ENCODE peak calls at places on chromosome 12, in five cellular contexts. O is NB4, W is keratinocyte, L is Calu3, S is AG09309. H is an unnamed sample.
A peak's percentile ranks its signal among the peaks of the same experiment; 100 is the strongest.

GRCh38 chr12:121652767-121653497 is 16.5 kb downstream of the MORN3 start:
- DNase-seq in O (peak; percentile 49), W (no peak), L (no peak), S (no peak), H (no peak)

GRCh38 chr12:122646568-122647220 is 56.5 kb downstream of the HCAR2 start:
- DNase-seq in O (peak; percentile 99), W (no peak), L (no peak), S (no peak), H (peak; percentile 23)

GRCh38 chr12:96462571-96463280 is 26.7 kb upstream of the CFAP54 start:
- DNase-seq in O (no peak), W (no peak), L (no peak), S (no peak), H (no peak)

GRCh38 chr12:25130741-25131188 is 64.2 kb downstream of the DNAI7 start:
- DNase-seq in O (peak; percentile 67), W (no peak), L (no peak), S (peak; percentile 23), H (peak; percentile 7)

GRCh38 chr12:115185529-115185928 is 501.6 kb upstream of the TBX3 start:
- DNase-seq in O (no peak), W (no peak), L (no peak), S (no peak), H (no peak)

GRCh38 chr12:57181072-57181471 is 33.7 kb upstream of the LRP1-AS start:
- DNase-seq in O (no peak), W (no peak), L (no peak), S (no peak), H (no peak)

GRCh38 chr12:48349471-48349870 is 1.2 kb downstream of the ZNF641 start:
- DNase-seq in O (no peak), W (no peak), L (no peak), S (no peak), H (no peak)

GRCh38 chr12:40058721-40059190 is 47.1 kb downstream of the SLC2A13 start:
- DNase-seq in O (no peak), W (no peak), L (no peak), S (no peak), H (no peak)

GRCh38 chr12:55974308-55974724 is 438 bp downstream of the RAB5B start:
- DNase-seq in O (peak; percentile 72), W (no peak), L (peak; percentile 56), S (no peak), H (no peak)

GRCh38 chr12:31011746-31012567 is 61.7 kb upstream of the DDX11 start:
- DNase-seq in O (peak; percentile 18), W (no peak), L (no peak), S (no peak), H (no peak)
- TF ChIP-seq CTCF in O (peak; percentile 53), W (peak; percentile 16), L (no peak), S (peak; percentile 44), H (peak; percentile 22)

GRCh38 chr12:2454778-2455177 is 340.0 kb upstream of the FKBP4 start:
- DNase-seq in O (no peak), W (no peak), L (no peak), S (no peak), H (no peak)

GRCh38 chr12:2457215-2458112 is 337.3 kb upstream of the FKBP4 start:
- DNase-seq in O (no peak), W (no peak), L (no peak), S (no peak), H (no peak)

GRCh38 chr12:2455410-2455809 is 339.4 kb upstream of the FKBP4 start:
- DNase-seq in O (no peak), W (no peak), L (no peak), S (no peak), H (no peak)

GRCh38 chr12:2456813-2457186 is 338.0 kb upstream of the FKBP4 start:
- DNase-seq in O (no peak), W (no peak), L (no peak), S (no peak), H (no peak)

DNA sequence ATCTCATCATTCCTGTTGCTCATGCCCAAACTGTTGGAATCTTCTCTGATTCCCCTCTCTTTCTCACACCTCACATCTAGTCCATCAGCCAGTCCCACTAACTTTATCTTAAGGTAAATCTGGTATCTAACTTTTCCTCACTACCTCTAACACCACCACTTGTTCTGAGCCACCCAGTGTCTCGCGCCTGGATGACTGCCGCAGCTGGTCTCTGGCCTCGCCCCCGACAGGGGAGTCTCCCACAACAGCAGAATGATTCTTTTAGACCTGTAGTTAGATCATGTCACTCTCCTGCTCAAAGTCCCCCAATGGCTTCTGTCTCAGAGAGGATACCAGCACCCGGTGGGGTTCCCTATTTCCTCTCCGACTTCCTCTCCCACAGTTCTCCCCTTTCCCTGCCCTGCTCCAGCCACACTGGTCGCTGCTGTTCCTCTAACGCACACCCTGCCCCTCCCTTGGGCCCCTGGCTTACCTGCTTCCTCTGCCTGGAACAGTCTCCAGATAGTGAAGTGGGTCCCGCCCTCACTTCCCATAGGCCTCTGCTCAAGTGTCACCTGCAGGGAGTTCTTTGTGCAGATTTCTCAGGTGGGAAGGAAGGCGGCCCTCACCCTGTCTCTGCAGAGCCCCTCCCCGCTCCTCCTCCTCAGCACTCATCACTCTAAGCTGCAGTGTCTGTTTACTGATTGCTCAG is 338.5 kb upstream of the FKBP4 start:
- DNase-seq in O (no peak), W (no peak), L (no peak), S (no peak), H (no peak)
- TF ChIP-seq CTCF in O (no peak), W (no peak), L (no peak), S (no peak), H (no peak)

GRCh38 chr12:42459336-42459847 is 130.2 kb downstream of the PRICKLE1 start:
- DNase-seq in O (no peak), W (no peak), L (no peak), S (no peak), H (no peak)

GRCh38 chr12:42463671-42464070 is 125.9 kb downstream of the PRICKLE1 start:
- DNase-seq in O (no peak), W (no peak), L (no peak), S (no peak), H (no peak)

GRCh38 chr12:42462486-42462885 is 127.1 kb downstream of the PRICKLE1 start:
- DNase-seq in O (no peak), W (no peak), L (no peak), S (no peak), H (no peak)

GRCh38 chr12:42458575-42458974 is 131.0 kb downstream of the PRICKLE1 start:
- DNase-seq in O (peak; percentile 30), W (no peak), L (no peak), S (no peak), H (no peak)
- TF ChIP-seq CTCF in O (no peak), W (no peak), L (no peak), S (no peak), H (no peak)

DNA sequence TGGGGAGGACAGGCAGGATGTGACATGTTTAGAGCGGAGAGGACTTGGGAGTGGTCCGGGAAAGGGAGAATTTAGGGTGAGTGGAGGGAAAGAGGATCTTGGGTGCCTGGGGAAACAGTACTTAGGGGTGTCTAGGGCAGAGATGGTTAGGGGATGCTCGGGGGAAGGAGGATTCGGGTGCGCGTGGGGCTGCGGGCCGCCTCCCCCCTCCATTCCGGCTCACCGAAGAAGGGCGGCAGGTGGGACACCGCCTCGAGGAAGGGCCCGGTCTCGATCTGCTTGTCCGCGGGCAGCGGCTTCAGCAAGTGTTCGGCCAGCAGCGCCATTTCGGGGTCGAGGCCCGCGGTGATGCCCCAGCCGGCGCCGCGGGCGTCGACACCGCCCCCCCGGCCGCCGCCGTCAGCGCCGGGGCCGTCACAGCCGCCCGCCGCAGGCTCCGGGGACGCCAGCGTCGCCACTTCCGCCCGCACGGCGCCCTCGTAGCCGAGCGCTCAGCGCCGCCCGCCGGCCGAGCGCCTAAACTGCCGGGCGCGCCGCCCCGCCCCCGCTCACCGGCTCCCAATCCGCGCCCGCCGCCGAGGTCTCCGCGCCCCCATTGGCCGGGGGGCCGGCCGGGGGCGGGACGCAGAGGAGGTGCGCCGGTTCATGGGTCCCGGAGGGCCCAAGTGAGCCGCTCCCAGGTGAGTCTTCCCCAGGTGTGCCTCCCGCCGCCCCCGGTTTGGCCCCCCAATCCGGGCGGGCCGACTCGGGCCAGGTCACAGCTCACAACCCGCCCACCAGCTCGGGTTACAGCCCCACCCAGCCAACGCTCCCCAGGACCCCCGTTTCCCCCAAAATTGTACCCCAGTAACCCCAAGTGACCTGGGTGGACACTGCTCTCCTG is at the start of gene GLTP:
- DNase-seq in O (peak; percentile 91), W (no peak), L (peak; percentile 96), S (no peak), H (peak; percentile 41)
- TF ChIP-seq CTCF in O (peak; percentile 31), W (no peak), L (peak; percentile 52), S (peak; percentile 18), H (peak; percentile 14)

GRCh38 chr12:22038734-22039133 is 7.3 kb upstream of the CMAS start:
- DNase-seq in O (no peak), W (no peak), L (no peak), S (no peak), H (no peak)
- TF ChIP-seq CTCF in O (no peak), W (no peak), L (no peak), S (no peak), H (no peak)

GRCh38 chr12:117158911-117159310 is 31.4 kb downstream of the FBXO21 start:
- DNase-seq in O (no peak), W (no peak), L (no peak), S (no peak), H (no peak)

GRCh38 chr12:117158096-117158495 is 32.2 kb downstream of the FBXO21 start:
- DNase-seq in O (no peak), W (no peak), L (no peak), S (no peak), H (no peak)

GRCh38 chr12:117152793-117153775 is 37.2 kb downstream of the FBXO21 start:
- DNase-seq in O (peak; percentile 42), W (no peak), L (no peak), S (no peak), H (no peak)

GRCh38 chr12:117151195-117152031 is 38.9 kb downstream of the FBXO21 start:
- DNase-seq in O (peak; percentile 55), W (no peak), L (peak; percentile 62), S (peak; percentile 5), H (peak; percentile 5)

DNA sequence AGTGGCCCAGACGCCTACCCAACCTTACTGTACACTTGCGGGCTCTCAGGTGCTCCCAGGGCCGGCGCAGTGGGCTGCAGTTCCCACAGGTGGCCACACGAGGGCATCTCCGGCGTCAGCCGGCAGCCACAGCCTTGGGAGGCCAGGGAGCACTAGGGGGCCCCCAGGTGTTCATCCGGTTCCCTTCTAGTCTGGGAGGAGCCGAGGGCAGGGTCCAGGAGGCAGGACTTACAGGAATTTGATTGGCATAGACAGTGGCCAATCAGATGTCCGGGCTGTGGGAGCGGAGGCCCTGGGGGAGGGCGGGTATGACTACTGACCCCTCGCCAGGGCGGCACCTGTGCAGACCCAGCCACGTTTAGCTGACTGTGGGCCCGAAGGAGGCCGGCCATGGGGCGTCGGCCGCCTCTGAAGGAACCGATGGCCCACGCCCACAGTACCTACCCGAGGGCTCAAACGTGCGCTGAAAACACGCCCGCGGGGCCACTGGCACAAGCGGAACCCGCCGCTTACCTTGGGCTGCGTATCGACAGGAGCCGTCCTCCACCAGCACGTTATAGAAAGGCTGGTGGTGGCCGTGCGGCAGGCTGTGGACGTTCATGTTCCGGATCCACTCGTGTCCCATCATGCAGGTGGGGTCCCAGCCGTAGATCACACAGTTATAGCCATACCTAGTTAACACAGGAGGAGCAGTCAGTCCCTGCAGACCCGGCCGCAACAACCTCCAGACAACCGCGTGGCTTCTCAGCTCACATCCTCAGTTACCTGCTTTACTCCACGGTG is 34.8 kb downstream of the FBXO21 start:
- DNase-seq in O (peak; percentile 70), W (peak; percentile 23), L (peak; percentile 92), S (no peak), H (no peak)
- TF ChIP-seq CTCF in O (peak; percentile 94), W (peak; percentile 90), L (peak; percentile 95), S (peak; percentile 70), H (peak; percentile 51)

H was measured in AG09319.